ENCODE peak calls at places on chromosome 5, in eight cellular contexts. O, B, R, L, U, Y, W and D are unnamed samples.

GRCh38 chr5:110086658-110087388 is 397.1 kb downstream of the MAN2A1 start:
- DNase-seq in U (no peak), O (no peak), W (no peak), L (peak; percentile 98), Y (no peak), R (peak; percentile 19), B (peak; percentile 96), D (no peak)

GRCh38 chr5:66987949-66988838 is 208.4 kb downstream of the CD180 start:
- DNase-seq in Y (no peak), W (peak; percentile 63), R (no peak), O (no peak), U (no peak), B (peak; percentile 52), L (no peak), D (peak; percentile 26)

GRCh38 chr5:57950616-57951228 is 468.1 kb upstream of the ACTBL2 start:
- DNase-seq in U (no peak), W (peak; percentile 6), B (no peak), L (no peak), R (no peak), Y (no peak), O (no peak), D (no peak)

GRCh38 chr5:11719888-11720481 is 184.3 kb downstream of the CTNND2 start:
- DNase-seq in B (peak; percentile 10), U (no peak), Y (peak; percentile 20), R (no peak), W (peak; percentile 86), O (no peak), L (no peak), D (peak; percentile 37)

GRCh38 chr5:170501931-170502330 is 1.9 kb upstream of the KCNIP1 start:
- DNase-seq in U (no peak), Y (no peak), O (no peak), W (no peak), R (no peak), B (no peak), L (no peak), D (no peak)

GRCh38 chr5:59040007-59040803 is 457.3 kb downstream of the RAB3C start:
- DNase-seq in L (peak; percentile 81), U (no peak), Y (no peak), W (peak; percentile 10), B (peak; percentile 33), O (no peak), R (no peak), D (no peak)

GRCh38 chr5:143932584-143932983 is 120.6 kb downstream of the HMHB1 start:
- DNase-seq in Y (no peak), W (no peak), L (no peak), O (no peak), R (no peak), B (peak; percentile 18), U (no peak), D (no peak)

GRCh38 chr5:111308951-111309350 is 84.8 kb downstream of the CAMK4 start:
- DNase-seq in W (peak; percentile 61), R (no peak), B (no peak), O (no peak), U (no peak), Y (no peak), L (no peak), D (peak; percentile 21)

GRCh38 chr5:132751444-132751843 is 4.2 kb downstream of the CCNI2 start:
- DNase-seq in W (no peak), R (peak; percentile 74), B (no peak), O (no peak), U (no peak), L (peak; percentile 77), Y (no peak), D (no peak)

GRCh38 chr5:32584651-32585050 is 706 bp upstream of the SUB1 start:
- DNase-seq in R (no peak), B (peak; percentile 23), L (no peak), O (no peak), Y (no peak), W (peak; percentile 37), U (no peak), D (no peak)

GRCh38 chr5:100595152-100595811 is 60.1 kb downstream of the FAM174A start:
- DNase-seq in O (peak; percentile 58), L (peak; percentile 97), U (no peak), B (peak; percentile 94), Y (peak; percentile 23), R (no peak), W (peak; percentile 1), D (no peak)

GRCh38 chr5:136062563-136063274 is 33.9 kb downstream of the TGFBI start:
- DNase-seq in U (no peak), L (peak; percentile 69), R (no peak), Y (no peak), W (peak; percentile 86), B (peak; percentile 53), O (no peak), D (no peak)

GRCh38 chr5:68287631-68287975 is 72.0 kb downstream of the PIK3R1 start:
- DNase-seq in B (no peak), W (no peak), R (no peak), U (no peak), Y (no peak), L (no peak), O (no peak), D (no peak)

GRCh38 chr5:68285075-68285827 is 69.7 kb downstream of the PIK3R1 start:
- DNase-seq in Y (no peak), B (no peak), R (no peak), W (no peak), L (no peak), U (no peak), O (no peak), D (no peak)

GRCh38 chr5:68287976-68288755 is 72.6 kb downstream of the PIK3R1 start:
- DNase-seq in Y (peak; percentile 76), L (peak; percentile 51), B (peak; percentile 72), R (peak; percentile 66), U (peak; percentile 19), O (peak; percentile 81), W (peak; percentile 87), D (peak; percentile 81)

GRCh38 chr5:68286612-68286912 is 71.0 kb downstream of the PIK3R1 start:
- DNase-seq in B (no peak), R (no peak), Y (no peak), L (no peak), W (no peak), U (no peak), O (no peak), D (no peak)

GRCh38 chr5:68285857-68286611 is 70.5 kb downstream of the PIK3R1 start:
- DNase-seq in L (peak; percentile 75), U (no peak), B (peak; percentile 67), Y (no peak), W (peak; percentile 49), O (no peak), R (no peak), D (no peak)
- H3K4me3 ChIP-seq in L (no peak overlapping the region), U (peak overlapping the region; percentile 19), B (no peak overlapping the region), Y (no peak overlapping the region), W (no peak overlapping the region), O (no peak overlapping the region), R (no peak overlapping the region), D (no peak overlapping the region)

DNA sequence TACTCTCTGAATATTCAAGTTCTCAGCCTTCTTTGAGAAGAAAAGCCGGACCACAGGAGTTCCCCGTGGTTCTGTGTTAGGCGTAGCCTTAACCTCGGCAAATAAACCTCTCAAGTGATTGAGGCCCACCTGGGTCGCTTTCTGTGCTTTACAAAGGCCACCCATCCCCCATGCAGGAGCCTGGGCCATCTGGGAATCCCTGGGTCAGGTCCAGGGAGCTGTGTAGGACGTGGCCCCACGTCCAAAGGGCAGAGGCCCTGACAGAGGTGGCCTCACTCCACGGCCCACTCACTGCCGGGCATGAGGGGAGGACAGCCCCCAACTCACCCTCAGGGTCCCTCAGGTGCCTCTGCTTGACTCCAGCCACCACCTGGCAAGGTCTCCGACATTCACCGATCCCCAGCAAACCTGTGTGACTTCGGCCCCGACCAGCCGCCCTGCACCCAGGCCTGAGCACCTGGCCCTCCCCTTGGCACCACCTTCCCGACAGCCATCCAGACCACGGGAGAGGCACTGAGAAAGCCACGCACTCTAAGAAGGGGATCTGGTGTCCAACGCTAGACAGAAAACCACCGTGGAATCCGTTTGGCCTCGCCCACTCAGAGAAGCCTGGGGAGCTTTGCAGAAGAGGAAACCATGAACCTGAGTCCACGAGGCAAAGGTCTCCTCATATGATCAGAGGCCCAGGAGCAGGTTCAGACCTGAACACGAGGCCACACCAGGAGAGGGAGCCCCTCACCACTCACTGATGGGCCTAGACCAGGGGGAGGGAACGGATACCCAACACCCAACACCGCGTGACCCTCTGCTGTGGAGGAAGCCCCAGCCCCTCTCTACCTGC is 4.5 kb downstream of the SLC12A7 start:
- DNase-seq in L (no peak), Y (no peak), O (no peak), B (no peak), R (no peak), W (peak; percentile 41), U (no peak), D (peak; percentile 91)
- H3K36me3 ChIP-seq in L (no peaks in the 10 kb centered on the region), Y (no peaks in the 10 kb centered on the region), O (no peaks in the 10 kb centered on the region), B (no peaks in the 10 kb centered on the region), R (no peaks in the 10 kb centered on the region), W (no peaks in the 10 kb centered on the region), U (no peaks in the 10 kb centered on the region), D (no peaks in the 10 kb centered on the region)

GRCh38 chr5:88888799-88889164 is 5.8 kb upstream of the MEF2C start:
- DNase-seq in L (no peak), B (no peak), O (no peak), R (no peak), W (no peak), U (no peak), Y (no peak), D (no peak)

GRCh38 chr5:88892669-88893068 is 9.7 kb upstream of the MEF2C start:
- DNase-seq in Y (no peak), B (no peak), L (no peak), U (no peak), O (no peak), W (peak; percentile 13), R (no peak), D (no peak)

GRCh38 chr5:88889165-88890069 is 6.4 kb upstream of the MEF2C start:
- DNase-seq in B (peak; percentile 60), O (peak; percentile 84), L (peak; percentile 59), R (peak; percentile 77), U (no peak), Y (peak; percentile 63), W (peak; percentile 46), D (peak; percentile 65)

GRCh38 chr5:88888291-88888690 is 5.3 kb upstream of the MEF2C start:
- DNase-seq in U (no peak), B (no peak), L (no peak), Y (no peak), R (no peak), W (no peak), O (no peak), D (no peak)

DNA sequence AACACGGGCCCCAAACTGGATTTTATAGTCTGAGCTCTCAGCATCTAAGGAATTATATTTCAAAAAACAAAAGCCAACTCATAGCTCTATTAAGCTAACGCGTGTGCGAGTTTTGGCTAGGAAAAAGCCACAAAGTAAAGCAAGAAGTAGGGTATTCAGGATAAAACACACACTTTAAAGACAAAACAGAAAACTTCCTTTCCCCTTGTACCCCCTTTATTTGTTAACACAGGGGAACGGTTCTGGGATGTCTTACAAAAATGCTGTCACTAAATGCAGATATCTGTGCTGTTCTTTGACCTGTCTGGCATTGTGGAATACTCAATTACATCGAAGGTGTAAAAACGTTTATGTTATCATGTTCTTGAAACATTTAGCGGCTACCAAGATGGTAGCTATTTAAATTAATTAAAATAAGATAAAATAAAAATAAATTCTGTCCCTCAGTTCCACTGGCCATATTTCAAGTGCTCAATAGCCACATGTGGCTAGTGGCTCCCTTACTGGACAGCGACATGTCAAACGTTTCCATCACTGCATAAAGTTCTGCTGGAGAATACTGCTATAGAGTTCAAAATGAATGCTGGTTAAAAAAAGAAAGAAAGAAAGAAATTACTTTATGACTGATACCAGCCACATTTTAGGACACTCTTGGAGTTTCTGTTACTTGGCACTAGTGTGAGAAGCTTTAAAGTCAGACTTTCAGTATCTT is 7.2 kb upstream of the MEF2C start:
- DNase-seq in Y (no peak), W (no peak), U (no peak), L (no peak), O (no peak), R (no peak), B (no peak), D (no peak)
- H3K27me3 ChIP-seq in Y (no peaks in the 10 kb centered on the region), W (no peaks in the 10 kb centered on the region), U (peaks cover 8% of the 10 kb centered on the region), L (no peaks in the 10 kb centered on the region), O (no peaks in the 10 kb centered on the region), R (no peaks in the 10 kb centered on the region), B (no peaks in the 10 kb centered on the region), D (peaks cover 28% of the 10 kb centered on the region)

GRCh38 chr5:141369994-141370848 is at the start of gene PCDHGB3:
- DNase-seq in W (no peak), U (no peak), O (no peak), R (no peak), L (peak; percentile 70), B (no peak), Y (peak; percentile 56), D (no peak)
- H3K4me3 ChIP-seq in W (no peak within 1 kb of the TSS), U (peak within 1 kb of the TSS; percentile 31), O (peak within 1 kb of the TSS; percentile 38), R (no peak within 1 kb of the TSS), L (peak within 1 kb of the TSS; percentile 25), B (peak within 1 kb of the TSS; percentile 71), Y (peak within 1 kb of the TSS; percentile 57), D (no peak within 1 kb of the TSS)